ENCODE peak calls at places on chromosomes 2 and 18, in five cellular contexts. One of them, this sample, is unnamed.

GRCh38 chr2:10901160-10901559 is 10.6 kb upstream of the KCNF1 start:
- DNase-seq in ACHN: no peak
- DNase-seq in NCI-H1105: no peak
- DNase-seq in iPS DF 6.9: no peak
- DNase-seq in naive B cell: no peak
- DNase-seq in this sample: no peak

GRCh38 chr2:144643537-144644336 is 123.8 kb upstream of the ZEB2 start:
- DNase-seq in ACHN: no peak
- DNase-seq in NCI-H1105: no peak
- DNase-seq in iPS DF 6.9: no peak
- DNase-seq in naive B cell: no peak
- DNase-seq in this sample: no peak

GRCh38 chr2:154588838-154589237 is 109.7 kb upstream of the KCNJ3 start:
- DNase-seq in ACHN: no peak
- DNase-seq in NCI-H1105: no peak
- DNase-seq in iPS DF 6.9: no peak
- DNase-seq in naive B cell: no peak
- DNase-seq in this sample: no peak

GRCh38 chr18:23437357-23438045 is 15.6 kb upstream of the RIOK3 start:
- DNase-seq in ACHN: peak; percentile 72
- DNase-seq in NCI-H1105: peak; percentile 70
- DNase-seq in iPS DF 6.9: peak; percentile 37
- DNase-seq in naive B cell: peak; percentile 72
- DNase-seq in this sample: peak; percentile 78

GRCh38 chr2:126635281-126635680 is 20.7 kb upstream of the GYPC start:
- DNase-seq in ACHN: no peak
- DNase-seq in NCI-H1105: no peak
- DNase-seq in iPS DF 6.9: no peak
- DNase-seq in naive B cell: no peak
- DNase-seq in this sample: no peak

GRCh38 chr2:85414761-85415498 is 3.6 kb upstream of the SH2D6 start:
- DNase-seq in ACHN: no peak
- DNase-seq in NCI-H1105: no peak
- DNase-seq in iPS DF 6.9: no peak
- DNase-seq in naive B cell: no peak
- DNase-seq in this sample: no peak

GRCh38 chr2:37855283-37856041 is 69.6 kb upstream of the RMDN2 start:
- DNase-seq in ACHN: no peak
- DNase-seq in NCI-H1105: no peak
- DNase-seq in iPS DF 6.9: no peak
- DNase-seq in naive B cell: peak; percentile 11
- DNase-seq in this sample: no peak

GRCh38 chr2:186543561-186544131 is 46.2 kb upstream of the ITGAV start:
- DNase-seq in ACHN: peak; percentile 60
- DNase-seq in NCI-H1105: no peak
- DNase-seq in iPS DF 6.9: no peak
- DNase-seq in naive B cell: no peak
- DNase-seq in this sample: no peak

GRCh38 chr2:230798769-230799399 is 65.9 kb upstream of the ITM2C start:
- DNase-seq in ACHN: peak; percentile 72
- DNase-seq in NCI-H1105: no peak
- DNase-seq in iPS DF 6.9: no peak
- DNase-seq in naive B cell: peak; percentile 24
- DNase-seq in this sample: peak; percentile 82

GRCh38 chr2:218830526-218831306 is 887 bp downstream of the PRKAG3 start:
- DNase-seq in ACHN: no peak
- DNase-seq in NCI-H1105: no peak
- DNase-seq in iPS DF 6.9: no peak
- DNase-seq in naive B cell: no peak
- DNase-seq in this sample: no peak

GRCh38 chr2:220104871-220105351 is 477.5 kb downstream of the SLC4A3 start:
- DNase-seq in ACHN: peak; percentile 92
- DNase-seq in NCI-H1105: no peak
- DNase-seq in iPS DF 6.9: no peak
- DNase-seq in naive B cell: no peak
- DNase-seq in this sample: peak; percentile 33

GRCh38 chr2:70705160-70705850 is 62.7 kb downstream of the ADD2 start:
- DNase-seq in ACHN: no peak
- DNase-seq in NCI-H1105: no peak
- DNase-seq in iPS DF 6.9: no peak
- DNase-seq in naive B cell: no peak
- DNase-seq in this sample: no peak

GRCh38 chr2:224690868-224691267 is 25.3 kb downstream of the CCDC195 start:
- DNase-seq in ACHN: no peak
- DNase-seq in NCI-H1105: no peak
- DNase-seq in iPS DF 6.9: no peak
- DNase-seq in naive B cell: no peak
- DNase-seq in this sample: no peak

GRCh38 chr2:222076978-222077690 is 221.7 kb downstream of the PAX3 start:
- DNase-seq in ACHN: no peak
- DNase-seq in NCI-H1105: no peak
- DNase-seq in iPS DF 6.9: no peak
- DNase-seq in naive B cell: no peak
- DNase-seq in this sample: no peak

GRCh38 chr18:43314931-43315330 is 37.6 kb upstream of the SYT4 start:
- DNase-seq in ACHN: no peak
- DNase-seq in NCI-H1105: no peak
- DNase-seq in iPS DF 6.9: no peak
- DNase-seq in naive B cell: no peak
- DNase-seq in this sample: no peak

This sample was measured in NAMALWA.